ENCODE peak calls at places on chromosomes 7 and 10, in eight cellular contexts. One of them, this sample, is unnamed.

GRCh38 chr7:42982604-42983115 is 50.5 kb downstream of the MRPL32 start:
- DNase-seq in GM13977: no peak
- DNase-seq in transverse colon: no peak
- DNase-seq in AG09319: no peak
- DNase-seq in lung: no peak
- DNase-seq in fibroblast of mammary gland: no peak
- DNase-seq in BJ: no peak
- DNase-seq in heart right ventricle: no peak
- DNase-seq in this sample: no peak

GRCh38 chr7:81605493-81605892 is 164.4 kb downstream of the HGF start:
- DNase-seq in heart right ventricle: no peak
- DNase-seq in transverse colon: no peak
- DNase-seq in lung: no peak
- DNase-seq in AG09319: no peak
- DNase-seq in fibroblast of mammary gland: no peak
- DNase-seq in BJ: no peak
- DNase-seq in GM13977: no peak
- DNase-seq in this sample: no peak

GRCh38 chr10:86170255-86171153 is 196.1 kb downstream of the GRID1 start:
- DNase-seq in heart right ventricle: no peak
- DNase-seq in fibroblast of mammary gland: no peak
- DNase-seq in transverse colon: no peak
- DNase-seq in lung: no peak
- DNase-seq in AG09319: no peak
- DNase-seq in GM13977: no peak
- DNase-seq in BJ: no peak
- DNase-seq in this sample: no peak

GRCh38 chr10:94205370-94205930 is 157.3 kb downstream of the NOC3L start:
- DNase-seq in AG09319: no peak
- DNase-seq in BJ: no peak
- DNase-seq in transverse colon: peak
- DNase-seq in fibroblast of mammary gland: peak
- DNase-seq in lung: no peak
- DNase-seq in GM13977: no peak
- DNase-seq in heart right ventricle: no peak
- DNase-seq in this sample: no peak

GRCh38 chr7:107703219-107703618 is 40.7 kb upstream of the CBLL1 start:
- DNase-seq in fibroblast of mammary gland: no peak
- DNase-seq in AG09319: no peak
- DNase-seq in transverse colon: no peak
- DNase-seq in lung: no peak
- DNase-seq in heart right ventricle: no peak
- DNase-seq in BJ: no peak
- DNase-seq in GM13977: no peak
- DNase-seq in this sample: no peak

GRCh38 chr7:27110163-27110976 is 7.9 kb upstream of the HOXA2 start:
- DNase-seq in AG09319: no peak
- DNase-seq in lung: no peak
- DNase-seq in transverse colon: peak
- DNase-seq in BJ: peak
- DNase-seq in heart right ventricle: no peak
- DNase-seq in GM13977: no peak
- DNase-seq in fibroblast of mammary gland: peak
- DNase-seq in this sample: peak

GRCh38 chr7:7667187-7667586 is 26.6 kb downstream of the UMAD1 start:
- DNase-seq in lung: no peak
- DNase-seq in BJ: no peak
- DNase-seq in AG09319: no peak
- DNase-seq in GM13977: no peak
- DNase-seq in fibroblast of mammary gland: no peak
- DNase-seq in heart right ventricle: no peak
- DNase-seq in transverse colon: no peak
- DNase-seq in this sample: no peak

GRCh38 chr7:7256731-7257274 is 74.5 kb downstream of the C1GALT1 start:
- DNase-seq in GM13977: no peak
- DNase-seq in BJ: no peak
- DNase-seq in fibroblast of mammary gland: no peak
- DNase-seq in heart right ventricle: no peak
- DNase-seq in transverse colon: no peak
- DNase-seq in AG09319: no peak
- DNase-seq in lung: no peak
- DNase-seq in this sample: no peak

GRCh38 chr10:72104472-72105097 is 16.2 kb upstream of the SPOCK2 start:
- DNase-seq in fibroblast of mammary gland: peak
- DNase-seq in BJ: no peak
- DNase-seq in transverse colon: no peak
- DNase-seq in GM13977: no peak
- DNase-seq in AG09319: no peak
- DNase-seq in heart right ventricle: no peak
- DNase-seq in lung: no peak
- DNase-seq in this sample: no peak

GRCh38 chr7:71750290-71750689 is 618.3 kb downstream of the GALNT17 start:
- DNase-seq in GM13977: no peak
- DNase-seq in fibroblast of mammary gland: no peak
- DNase-seq in lung: no peak
- DNase-seq in AG09319: no peak
- DNase-seq in BJ: no peak
- DNase-seq in heart right ventricle: no peak
- DNase-seq in transverse colon: no peak
- DNase-seq in this sample: no peak

GRCh38 chr10:98790817-98791216 is 344.1 kb upstream of the HPS1 start:
- DNase-seq in GM13977: peak
- DNase-seq in AG09319: no peak
- DNase-seq in lung: no peak
- DNase-seq in heart right ventricle: no peak
- DNase-seq in fibroblast of mammary gland: peak
- DNase-seq in BJ: no peak
- DNase-seq in transverse colon: no peak
- DNase-seq in this sample: peak

GRCh38 chr7:54705436-54705835 is 53.6 kb downstream of the SEC61G start:
- DNase-seq in transverse colon: no peak
- DNase-seq in lung: no peak
- DNase-seq in heart right ventricle: no peak
- DNase-seq in fibroblast of mammary gland: peak
- DNase-seq in BJ: no peak
- DNase-seq in AG09319: peak
- DNase-seq in GM13977: no peak
- DNase-seq in this sample: peak

GRCh38 chr7:75695036-75695435 is 43.7 kb downstream of the HIP1 start:
- DNase-seq in GM13977: peak
- DNase-seq in lung: no peak
- DNase-seq in BJ: no peak
- DNase-seq in AG09319: no peak
- DNase-seq in heart right ventricle: no peak
- DNase-seq in transverse colon: no peak
- DNase-seq in fibroblast of mammary gland: no peak
- DNase-seq in this sample: no peak

GRCh38 chr7:118057404-118057803 is 126.6 kb upstream of the LSM8 start:
- DNase-seq in transverse colon: no peak
- DNase-seq in BJ: no peak
- DNase-seq in fibroblast of mammary gland: no peak
- DNase-seq in heart right ventricle: no peak
- DNase-seq in GM13977: no peak
- DNase-seq in AG09319: no peak
- DNase-seq in lung: no peak
- DNase-seq in this sample: no peak

GRCh38 chr7:26279405-26279804 is 12.3 kb upstream of the SNX10 start:
- DNase-seq in transverse colon: no peak
- DNase-seq in fibroblast of mammary gland: peak
- DNase-seq in GM13977: no peak
- DNase-seq in heart right ventricle: no peak
- DNase-seq in BJ: no peak
- DNase-seq in lung: no peak
- DNase-seq in AG09319: no peak
- DNase-seq in this sample: no peak

GRCh38 chr10:96228408-96229019 is 42.9 kb downstream of the BLNK start:
- DNase-seq in fibroblast of mammary gland: no peak
- DNase-seq in heart right ventricle: no peak
- DNase-seq in lung: no peak
- DNase-seq in GM13977: no peak
- DNase-seq in AG09319: no peak
- DNase-seq in BJ: no peak
- DNase-seq in transverse colon: peak
- DNase-seq in this sample: no peak

GRCh38 chr7:674454-675410 is 51.8 kb upstream of the DNAAF5 start:
- DNase-seq in lung: no peak
- DNase-seq in AG09319: no peak
- DNase-seq in GM13977: no peak
- DNase-seq in transverse colon: peak
- DNase-seq in fibroblast of mammary gland: no peak
- DNase-seq in BJ: no peak
- DNase-seq in heart right ventricle: no peak
- DNase-seq in this sample: peak

GRCh38 chr10:89421018-89421476 is 6.7 kb downstream of the IFIT5 start:
- DNase-seq in GM13977: no peak
- DNase-seq in transverse colon: no peak
- DNase-seq in AG09319: no peak
- DNase-seq in BJ: no peak
- DNase-seq in lung: peak
- DNase-seq in heart right ventricle: no peak
- DNase-seq in fibroblast of mammary gland: no peak
- DNase-seq in this sample: no peak

GRCh38 chr10:70192325-70192966 is 22.1 kb upstream of the SAR1A start:
- DNase-seq in AG09319: no peak
- DNase-seq in fibroblast of mammary gland: peak
- DNase-seq in lung: no peak
- DNase-seq in GM13977: no peak
- DNase-seq in heart right ventricle: no peak
- DNase-seq in BJ: no peak
- DNase-seq in transverse colon: no peak
- DNase-seq in this sample: no peak

GRCh38 chr10:1431229-1431628 is 306.1 kb downstream of the ADARB2 start:
- DNase-seq in fibroblast of mammary gland: no peak
- DNase-seq in GM13977: no peak
- DNase-seq in BJ: no peak
- DNase-seq in heart right ventricle: no peak
- DNase-seq in lung: no peak
- DNase-seq in transverse colon: no peak
- DNase-seq in AG09319: no peak
- DNase-seq in this sample: no peak

GRCh38 chr7:31051598-31052503 is at the start of gene ADCYAP1R1:
- DNase-seq in GM13977: peak
- DNase-seq in heart right ventricle: peak
- DNase-seq in AG09319: no peak
- DNase-seq in BJ: no peak
- DNase-seq in fibroblast of mammary gland: no peak
- DNase-seq in transverse colon: no peak
- DNase-seq in lung: no peak
- DNase-seq in this sample: no peak
- TF ChIP-seq CTCF in GM13977: no peak
- TF ChIP-seq CTCF in heart right ventricle: no peak
- TF ChIP-seq CTCF in AG09319: no peak
- TF ChIP-seq CTCF in BJ: no peak
- TF ChIP-seq CTCF in fibroblast of mammary gland: no peak
- TF ChIP-seq CTCF in transverse colon: no peak
- TF ChIP-seq CTCF in lung: no peak
- TF ChIP-seq CTCF in this sample: no peak

GRCh38 chr10:3474266-3474665 is 301.7 kb upstream of the PITRM1 start:
- DNase-seq in transverse colon: no peak
- DNase-seq in lung: no peak
- DNase-seq in heart right ventricle: no peak
- DNase-seq in AG09319: no peak
- DNase-seq in GM13977: no peak
- DNase-seq in BJ: no peak
- DNase-seq in fibroblast of mammary gland: no peak
- DNase-seq in this sample: no peak

GRCh38 chr10:3476640-3477448 is 304.3 kb upstream of the PITRM1 start:
- DNase-seq in lung: no peak
- DNase-seq in BJ: no peak
- DNase-seq in heart right ventricle: no peak
- DNase-seq in transverse colon: no peak
- DNase-seq in AG09319: no peak
- DNase-seq in fibroblast of mammary gland: no peak
- DNase-seq in GM13977: no peak
- DNase-seq in this sample: no peak

GRCh38 chr10:3475367-3475766 is 302.8 kb upstream of the PITRM1 start:
- DNase-seq in BJ: no peak
- DNase-seq in AG09319: no peak
- DNase-seq in GM13977: no peak
- DNase-seq in heart right ventricle: no peak
- DNase-seq in transverse colon: no peak
- DNase-seq in fibroblast of mammary gland: no peak
- DNase-seq in lung: no peak
- DNase-seq in this sample: no peak

GRCh38 chr10:3477683-3478082 is 305.1 kb upstream of the PITRM1 start:
- DNase-seq in transverse colon: no peak
- DNase-seq in lung: no peak
- DNase-seq in GM13977: peak
- DNase-seq in AG09319: no peak
- DNase-seq in fibroblast of mammary gland: peak
- DNase-seq in heart right ventricle: no peak
- DNase-seq in BJ: no peak
- DNase-seq in this sample: peak

DNA sequence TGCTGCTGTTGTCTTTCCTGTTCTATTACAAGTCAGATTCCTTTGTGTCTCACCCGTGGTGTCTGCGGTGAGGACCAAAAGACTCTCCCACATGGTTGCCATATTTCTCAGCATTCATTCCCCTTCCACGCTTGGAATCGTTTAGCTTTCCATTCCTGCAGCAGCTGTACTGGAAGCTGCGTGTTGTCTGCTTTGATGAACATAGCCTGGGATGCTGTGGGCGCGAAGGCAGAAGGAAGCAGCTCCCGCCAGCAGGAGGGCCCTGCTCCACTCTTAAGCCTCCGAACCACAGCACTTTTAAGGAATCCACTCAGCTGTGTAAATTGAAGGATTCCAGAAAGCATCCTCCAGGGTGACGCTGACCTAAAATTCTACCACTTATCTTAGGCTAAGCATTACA is 303.6 kb upstream of the PITRM1 start:
- DNase-seq in AG09319: no peak
- DNase-seq in heart right ventricle: no peak
- DNase-seq in BJ: no peak
- DNase-seq in GM13977: no peak
- DNase-seq in transverse colon: no peak
- DNase-seq in lung: no peak
- DNase-seq in fibroblast of mammary gland: no peak
- DNase-seq in this sample: no peak
- TF ChIP-seq CTCF in AG09319: no peak
- TF ChIP-seq CTCF in heart right ventricle: no peak
- TF ChIP-seq CTCF in BJ: peak
- TF ChIP-seq CTCF in GM13977: no peak
- TF ChIP-seq CTCF in transverse colon: no peak
- TF ChIP-seq CTCF in lung: no peak
- TF ChIP-seq CTCF in fibroblast of mammary gland: no peak
- TF ChIP-seq CTCF in this sample: no peak

GRCh38 chr7:24982917-24983316 is 2.9 kb upstream of the OSBPL3 start:
- DNase-seq in AG09319: no peak
- DNase-seq in heart right ventricle: no peak
- DNase-seq in lung: no peak
- DNase-seq in GM13977: no peak
- DNase-seq in fibroblast of mammary gland: peak
- DNase-seq in transverse colon: no peak
- DNase-seq in BJ: no peak
- DNase-seq in this sample: no peak
- TF ChIP-seq CTCF in AG09319: peak
- TF ChIP-seq CTCF in heart right ventricle: no peak
- TF ChIP-seq CTCF in lung: no peak
- TF ChIP-seq CTCF in GM13977: peak
- TF ChIP-seq CTCF in fibroblast of mammary gland: peak
- TF ChIP-seq CTCF in transverse colon: no peak
- TF ChIP-seq CTCF in BJ: peak
- TF ChIP-seq CTCF in this sample: peak

DNA sequence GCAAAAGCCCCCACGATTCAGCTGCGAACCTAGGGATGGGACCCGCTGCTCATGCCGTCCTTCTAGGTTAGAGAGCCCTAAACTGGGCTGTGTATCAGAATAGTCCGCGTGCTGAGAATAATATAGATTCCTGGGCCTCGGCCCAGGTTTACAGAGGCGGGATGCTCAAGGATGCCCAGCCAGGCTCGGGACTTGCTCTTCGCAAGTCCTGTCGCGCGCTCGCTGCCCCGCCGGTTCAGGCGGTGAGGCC is 266 bp upstream of the STMP1 start:
- DNase-seq in lung: no peak
- DNase-seq in heart right ventricle: no peak
- DNase-seq in transverse colon: no peak
- DNase-seq in GM13977: no peak
- DNase-seq in fibroblast of mammary gland: no peak
- DNase-seq in AG09319: no peak
- DNase-seq in BJ: no peak
- DNase-seq in this sample: no peak
- TF ChIP-seq CTCF in lung: no peak
- TF ChIP-seq CTCF in heart right ventricle: peak
- TF ChIP-seq CTCF in transverse colon: peak
- TF ChIP-seq CTCF in GM13977: no peak
- TF ChIP-seq CTCF in fibroblast of mammary gland: no peak
- TF ChIP-seq CTCF in AG09319: no peak
- TF ChIP-seq CTCF in BJ: no peak
- TF ChIP-seq CTCF in this sample: no peak